ENCODE peak calls at places on chromosome 5, in five cellular contexts. G, I, E, W and Q are unnamed samples.

GRCh38 chr5:172959824-172960799 is 888 bp downstream of the RPL26L1 start:
- DNase-seq in G (no peak), I (no peak), E (no peak), W (no peak), Q (peak; percentile 26)

GRCh38 chr5:149141224-149141956 is at the start of gene ABLIM3:
- DNase-seq in G (peak; percentile 92), I (peak; percentile 32), E (peak; percentile 72), W (peak; percentile 58), Q (peak; percentile 48)

GRCh38 chr5:146060221-146060585 is 45.2 kb downstream of the PLAC8L1 start:
- DNase-seq in G (no peak), I (no peak), E (no peak), W (no peak), Q (peak; percentile 25)

GRCh38 chr5:35908814-35909213 is 29.6 kb downstream of the CAPSL start:
- DNase-seq in G (no peak), I (no peak), E (no peak), W (no peak), Q (no peak)

GRCh38 chr5:173699959-173700358 is 83.5 kb upstream of the BOD1 start:
- DNase-seq in G (no peak), I (no peak), E (no peak), W (no peak), Q (no peak)

GRCh38 chr5:83914199-83914598 is 193.5 kb upstream of the HAPLN1 start:
- DNase-seq in G (no peak), I (no peak), E (no peak), W (no peak), Q (no peak)

GRCh38 chr5:50702615-50703325 is 36.3 kb downstream of the PARP8 start:
- DNase-seq in G (no peak), I (no peak), E (no peak), W (no peak), Q (no peak)

GRCh38 chr5:121246971-121247370 is 604.7 kb upstream of the FTMT start:
- DNase-seq in G (no peak), I (no peak), E (no peak), W (no peak), Q (no peak)

GRCh38 chr5:149605998-149606721 is 24.9 kb downstream of the ARHGEF37 start:
- DNase-seq in G (no peak), I (no peak), E (no peak), W (peak; percentile 81), Q (peak; percentile 84)

GRCh38 chr5:141843156-141843927 is 34.9 kb downstream of the PCDH1 start:
- DNase-seq in G (no peak), I (no peak), E (peak; percentile 56), W (no peak), Q (no peak)